ENCODE peak calls at places on chromosomes 13 and 19, in eight cellular contexts. G is AG09319; D is body of pancreas; B is amygdala; O is stimulated activated CD4-positive, alpha-beta T cell treated with anti-CD3 and anti-CD28 coated beads, Interleukin-4, amount 100 ng/mL, for 24 hours; A is KG1; S is activated CD4-positive, alpha-beta T cell treated with anti-CD3 and anti-CD28 coated beads, Interleukin-2, amount 50 U/mL, for 48 hours; J is stomach. I is an unnamed sample.

GRCh38 chr19:9883231-9883758 is 48.2 kb downstream of the PIN1 start:
- DNase-seq in G (no peak), D (no peak), B (peak), O (no peak), A (no peak), S (no peak), J (no peak), I (no peak)

GRCh38 chr13:26954981-26955380 is 194.4 kb upstream of the GPR12 start:
- DNase-seq in G (no peak), D (no peak), B (no peak), O (no peak), A (no peak), S (no peak), J (no peak), I (no peak)

GRCh38 chr19:10808937-10809655 is 26.9 kb downstream of the TMED1 start:
- DNase-seq in G (no peak), D (no peak), B (no peak), O (peak), A (no peak), S (peak), J (peak), I (no peak)

GRCh38 chr13:77480071-77480470 is 55.4 kb upstream of the SCEL start:
- DNase-seq in G (no peak), D (no peak), B (no peak), O (no peak), A (no peak), S (no peak), J (no peak), I (no peak)

GRCh38 chr13:71067164-71067815 is 799.7 kb downstream of the DACH1 start:
- DNase-seq in G (no peak), D (no peak), B (no peak), O (no peak), A (no peak), S (no peak), J (no peak), I (no peak)

GRCh38 chr19:39100500-39101166 is 16.5 kb downstream of the ACP7 start:
- DNase-seq in G (no peak), D (no peak), B (no peak), O (no peak), A (no peak), S (no peak), J (no peak), I (no peak)

GRCh38 chr13:93116809-93117208 is 109.8 kb upstream of the GPC6 start:
- DNase-seq in G (no peak), D (no peak), B (no peak), O (no peak), A (no peak), S (no peak), J (no peak), I (no peak)

GRCh38 chr13:41401371-41401770 is 56.0 kb upstream of the RGCC start:
- DNase-seq in G (no peak), D (no peak), B (no peak), O (no peak), A (no peak), S (no peak), J (no peak), I (no peak)

GRCh38 chr19:4343845-4344713 is 717 bp downstream of the MPND start:
- DNase-seq in G (no peak), D (no peak), B (no peak), O (no peak), A (no peak), S (no peak), J (no peak), I (no peak)

GRCh38 chr13:60759499-60759898 is 362.5 kb downstream of the TDRD3 start:
- DNase-seq in G (no peak), D (peak), B (no peak), O (no peak), A (no peak), S (no peak), J (peak), I (no peak)

GRCh38 chr13:93900735-93901134 is 578.7 kb downstream of the DCT start:
- DNase-seq in G (no peak), D (no peak), B (no peak), O (no peak), A (no peak), S (no peak), J (no peak), I (no peak)

GRCh38 chr13:52711277-52711676 is 28.3 kb downstream of the CNMD start:
- DNase-seq in G (no peak), D (no peak), B (no peak), O (no peak), A (no peak), S (no peak), J (no peak), I (no peak)

GRCh38 chr13:52010890-52011689 is at the start of gene ATP7B:
- DNase-seq in G (no peak), D (no peak), B (no peak), O (peak), A (no peak), S (peak), J (no peak), I (no peak)

GRCh38 chr13:27259831-27260230 is 8.5 kb downstream of the RPL21 start:
- DNase-seq in G (no peak), D (no peak), B (no peak), O (no peak), A (no peak), S (no peak), J (no peak), I (no peak)

GRCh38 chr19:13212759-13213330 is 62.6 kb downstream of the IER2 start:
- DNase-seq in G (no peak), D (peak), B (no peak), O (peak), A (no peak), S (peak), J (peak), I (no peak)

GRCh38 chr13:110874508-110874960 is 40.3 kb downstream of the ANKRD10 start:
- DNase-seq in G (no peak), D (peak), B (peak), O (peak), A (no peak), S (peak), J (peak), I (no peak)

GRCh38 chr13:25167349-25167748 is 4.7 kb downstream of the AMER2 start:
- DNase-seq in G (no peak), D (no peak), B (no peak), O (no peak), A (no peak), S (no peak), J (no peak), I (no peak)

GRCh38 chr13:48562296-48563066 is 29.6 kb upstream of the RCBTB2 start:
- DNase-seq in G (no peak), D (no peak), B (no peak), O (peak), A (peak), S (peak), J (no peak), I (no peak)

GRCh38 chr13:52428295-52428694 is 22.1 kb downstream of the VPS36 start:
- DNase-seq in G (no peak), D (no peak), B (no peak), O (no peak), A (no peak), S (no peak), J (peak), I (no peak)

GRCh38 chr13:48249018-48249417 is 16.0 kb downstream of the ITM2B start:
- DNase-seq in G (no peak), D (no peak), B (no peak), O (no peak), A (no peak), S (no peak), J (no peak), I (no peak)

GRCh38 chr13:50230365-50230978 is 215.2 kb downstream of the KCNRG start:
- DNase-seq in G (peak), D (no peak), B (no peak), O (no peak), A (no peak), S (no peak), J (no peak), I (peak)

GRCh38 chr19:45547965-45548609 is 36.5 kb downstream of the OPA3 start:
- DNase-seq in G (no peak), D (no peak), B (no peak), O (no peak), A (no peak), S (no peak), J (no peak), I (peak)

GRCh38 chr13:114002009-114002544 is 28.2 kb upstream of the C13orf46 start:
- DNase-seq in G (no peak), D (no peak), B (no peak), O (no peak), A (no peak), S (no peak), J (peak), I (no peak)

GRCh38 chr13:77313923-77314322 is 13.0 kb downstream of the MYCBP2 start:
- DNase-seq in G (no peak), D (no peak), B (no peak), O (no peak), A (no peak), S (no peak), J (no peak), I (no peak)

GRCh38 chr13:51194942-51195341 is 27.3 kb upstream of the FAM124A start:
- DNase-seq in G (no peak), D (no peak), B (no peak), O (no peak), A (no peak), S (no peak), J (no peak), I (no peak)

GRCh38 chr19:41944336-41944735 is 14.8 kb downstream of the RABAC1 start:
- DNase-seq in G (no peak), D (no peak), B (no peak), O (no peak), A (no peak), S (no peak), J (no peak), I (peak)

GRCh38 chr19:42208612-42209011 is 8.9 kb downstream of the DEDD2 start:
- DNase-seq in G (no peak), D (no peak), B (no peak), O (no peak), A (no peak), S (no peak), J (peak), I (no peak)

GRCh38 chr19:4267901-4268815 is 10.9 kb upstream of the SHD start:
- DNase-seq in G (no peak), D (peak), B (no peak), O (no peak), A (no peak), S (no peak), J (peak), I (no peak)

GRCh38 chr19:10363789-10364281 is 16.5 kb downstream of the TYK2 start:
- DNase-seq in G (no peak), D (no peak), B (no peak), O (no peak), A (no peak), S (no peak), J (no peak), I (no peak)

GRCh38 chr19:42069619-42070293 is at the start of gene GRIK5:
- DNase-seq in G (no peak), D (no peak), B (no peak), O (no peak), A (no peak), S (no peak), J (no peak), I (no peak)

I was measured in GM04504.